ENCODE peak calls at places on chromosomes 4 and X, in nine cellular contexts. One of them, this sample, is unnamed.
A peak's percentile ranks its signal among the peaks of the same experiment; 100 is the strongest.

GRCh38 chr4:108596389-108596788 is 24.0 kb upstream of the RPL34 start:
- DNase-seq in ascending aorta: no peak
- DNase-seq in endothelial cell: no peak
- DNase-seq in neural crest cell: no peak
- DNase-seq in thoracic aorta: no peak
- DNase-seq in B cell: no peak
- DNase-seq in fibroblast of mammary gland: peak; percentile 63
- DNase-seq in hepatocyte: no peak
- DNase-seq in endodermal cell: no peak
- DNase-seq in this sample: no peak

GRCh38 chrX:16418650-16419049 is 231.3 kb upstream of the S100G start:
- DNase-seq in ascending aorta: no peak
- DNase-seq in endothelial cell: no peak
- DNase-seq in neural crest cell: no peak
- DNase-seq in thoracic aorta: no peak
- DNase-seq in B cell: no peak
- DNase-seq in fibroblast of mammary gland: no peak
- DNase-seq in hepatocyte: no peak
- DNase-seq in endodermal cell: no peak
- DNase-seq in this sample: no peak

GRCh38 chr4:6946497-6946896 is 36.9 kb downstream of the TBC1D14 start:
- DNase-seq in ascending aorta: no peak
- DNase-seq in endothelial cell: no peak
- DNase-seq in neural crest cell: no peak
- DNase-seq in thoracic aorta: no peak
- DNase-seq in B cell: no peak
- DNase-seq in fibroblast of mammary gland: no peak
- DNase-seq in hepatocyte: no peak
- DNase-seq in endodermal cell: no peak
- DNase-seq in this sample: no peak

GRCh38 chr4:173334891-173335754 is 965 bp upstream of the HMGB2 start:
- DNase-seq in ascending aorta: peak; percentile 16
- DNase-seq in endothelial cell: peak; percentile 76
- DNase-seq in neural crest cell: peak; percentile 66
- DNase-seq in thoracic aorta: peak; percentile 7
- DNase-seq in B cell: peak; percentile 46
- DNase-seq in fibroblast of mammary gland: peak; percentile 84
- DNase-seq in hepatocyte: peak; percentile 84
- DNase-seq in endodermal cell: peak; percentile 95
- DNase-seq in this sample: no peak

GRCh38 chr4:183738081-183738673 is 79.1 kb downstream of the TRAPPC11 start:
- DNase-seq in ascending aorta: no peak
- DNase-seq in endothelial cell: no peak
- DNase-seq in neural crest cell: no peak
- DNase-seq in thoracic aorta: no peak
- DNase-seq in B cell: no peak
- DNase-seq in fibroblast of mammary gland: peak; percentile 68
- DNase-seq in hepatocyte: no peak
- DNase-seq in endodermal cell: no peak
- DNase-seq in this sample: no peak

GRCh38 chr4:176001171-176002006 is 64.3 kb upstream of the WDR17 start:
- DNase-seq in ascending aorta: no peak
- DNase-seq in endothelial cell: peak; percentile 57
- DNase-seq in neural crest cell: peak; percentile 72
- DNase-seq in thoracic aorta: no peak
- DNase-seq in B cell: no peak
- DNase-seq in fibroblast of mammary gland: peak; percentile 20
- DNase-seq in hepatocyte: peak; percentile 45
- DNase-seq in endodermal cell: peak; percentile 94
- DNase-seq in this sample: no peak

GRCh38 chrX:72245461-72246089 is 6.7 kb upstream of the ERCC6L start:
- DNase-seq in ascending aorta: no peak
- DNase-seq in endothelial cell: peak; percentile 62
- DNase-seq in neural crest cell: peak; percentile 60
- DNase-seq in thoracic aorta: no peak
- DNase-seq in B cell: peak; percentile 57
- DNase-seq in fibroblast of mammary gland: peak; percentile 75
- DNase-seq in hepatocyte: peak; percentile 56
- DNase-seq in endodermal cell: peak; percentile 90
- DNase-seq in this sample: no peak

GRCh38 chr4:189787216-189788031 is 153.2 kb upstream of the FRG1 start:
- DNase-seq in ascending aorta: no peak
- DNase-seq in endothelial cell: no peak
- DNase-seq in neural crest cell: no peak
- DNase-seq in thoracic aorta: no peak
- DNase-seq in B cell: no peak
- DNase-seq in fibroblast of mammary gland: no peak
- DNase-seq in hepatocyte: no peak
- DNase-seq in endodermal cell: no peak
- DNase-seq in this sample: no peak

GRCh38 chr4:73442275-73442674 is 6.3 kb downstream of the AFP start:
- DNase-seq in ascending aorta: no peak
- DNase-seq in endothelial cell: no peak
- DNase-seq in neural crest cell: no peak
- DNase-seq in thoracic aorta: no peak
- DNase-seq in B cell: no peak
- DNase-seq in fibroblast of mammary gland: peak; percentile 3
- DNase-seq in hepatocyte: no peak
- DNase-seq in endodermal cell: no peak
- DNase-seq in this sample: no peak

GRCh38 chr4:151418385-151418784 is 9.4 kb downstream of the FHIP1A start:
- DNase-seq in ascending aorta: no peak
- DNase-seq in endothelial cell: no peak
- DNase-seq in neural crest cell: no peak
- DNase-seq in thoracic aorta: no peak
- DNase-seq in B cell: no peak
- DNase-seq in fibroblast of mammary gland: peak; percentile 88
- DNase-seq in hepatocyte: peak; percentile 66
- DNase-seq in endodermal cell: no peak
- DNase-seq in this sample: no peak

GRCh38 chr4:184444215-184444952 is 30.0 kb downstream of the IRF2 start:
- DNase-seq in ascending aorta: no peak
- DNase-seq in endothelial cell: no peak
- DNase-seq in neural crest cell: no peak
- DNase-seq in thoracic aorta: no peak
- DNase-seq in B cell: no peak
- DNase-seq in fibroblast of mammary gland: no peak
- DNase-seq in hepatocyte: no peak
- DNase-seq in endodermal cell: no peak
- DNase-seq in this sample: no peak

GRCh38 chr4:92101609-92102231 is 202.0 kb upstream of the GRID2 start:
- DNase-seq in ascending aorta: no peak
- DNase-seq in endothelial cell: no peak
- DNase-seq in neural crest cell: no peak
- DNase-seq in thoracic aorta: no peak
- DNase-seq in B cell: no peak
- DNase-seq in fibroblast of mammary gland: peak; percentile 47
- DNase-seq in hepatocyte: no peak
- DNase-seq in endodermal cell: no peak
- DNase-seq in this sample: no peak

GRCh38 chr4:88251914-88252313 is 32.4 kb downstream of the PPM1K start:
- DNase-seq in ascending aorta: no peak
- DNase-seq in endothelial cell: no peak
- DNase-seq in neural crest cell: no peak
- DNase-seq in thoracic aorta: no peak
- DNase-seq in B cell: no peak
- DNase-seq in fibroblast of mammary gland: no peak
- DNase-seq in hepatocyte: no peak
- DNase-seq in endodermal cell: no peak
- DNase-seq in this sample: no peak

GRCh38 chrX:49166914-49167739 is 4.6 kb downstream of the MAGIX start:
- DNase-seq in ascending aorta: peak; percentile 76
- DNase-seq in endothelial cell: no peak
- DNase-seq in neural crest cell: no peak
- DNase-seq in thoracic aorta: peak; percentile 47
- DNase-seq in B cell: peak; percentile 70
- DNase-seq in fibroblast of mammary gland: peak; percentile 45
- DNase-seq in hepatocyte: peak; percentile 56
- DNase-seq in endodermal cell: peak; percentile 53
- DNase-seq in this sample: no peak

GRCh38 chr4:182642831-182643230 is 274.4 kb downstream of the DCTD start:
- DNase-seq in ascending aorta: no peak
- DNase-seq in endothelial cell: no peak
- DNase-seq in neural crest cell: no peak
- DNase-seq in thoracic aorta: no peak
- DNase-seq in B cell: no peak
- DNase-seq in fibroblast of mammary gland: peak; percentile 57
- DNase-seq in hepatocyte: no peak
- DNase-seq in endodermal cell: no peak
- DNase-seq in this sample: no peak

GRCh38 chrX:12779534-12779933 is 11.7 kb upstream of the PRPS2 start:
- DNase-seq in ascending aorta: no peak
- DNase-seq in endothelial cell: no peak
- DNase-seq in neural crest cell: no peak
- DNase-seq in thoracic aorta: no peak
- DNase-seq in B cell: no peak
- DNase-seq in fibroblast of mammary gland: no peak
- DNase-seq in hepatocyte: peak; percentile 58
- DNase-seq in endodermal cell: no peak
- DNase-seq in this sample: no peak

GRCh38 chr4:70518716-70519115 is 347 bp downstream of the AMTN start:
- DNase-seq in ascending aorta: no peak
- DNase-seq in endothelial cell: no peak
- DNase-seq in neural crest cell: no peak
- DNase-seq in thoracic aorta: no peak
- DNase-seq in B cell: no peak
- DNase-seq in fibroblast of mammary gland: no peak
- DNase-seq in hepatocyte: no peak
- DNase-seq in endodermal cell: no peak
- DNase-seq in this sample: no peak

GRCh38 chrX:153642313-153642654 is 4.7 kb upstream of the DUSP9 start:
- DNase-seq in ascending aorta: no peak
- DNase-seq in endothelial cell: no peak
- DNase-seq in neural crest cell: no peak
- DNase-seq in thoracic aorta: no peak
- DNase-seq in B cell: peak; percentile 73
- DNase-seq in fibroblast of mammary gland: no peak
- DNase-seq in hepatocyte: peak; percentile 39
- DNase-seq in endodermal cell: peak; percentile 66
- DNase-seq in this sample: peak; percentile 73

GRCh38 chr4:7847206-7847605 is 92.5 kb downstream of the AFAP1 start:
- DNase-seq in ascending aorta: no peak
- DNase-seq in endothelial cell: no peak
- DNase-seq in neural crest cell: no peak
- DNase-seq in thoracic aorta: no peak
- DNase-seq in B cell: no peak
- DNase-seq in fibroblast of mammary gland: no peak
- DNase-seq in hepatocyte: no peak
- DNase-seq in endodermal cell: no peak
- DNase-seq in this sample: no peak

GRCh38 chrX:107449490-107450175 is at the start of gene FRMPD3:
- DNase-seq in ascending aorta: no peak
- DNase-seq in endothelial cell: no peak
- DNase-seq in neural crest cell: no peak
- DNase-seq in thoracic aorta: no peak
- DNase-seq in B cell: peak; percentile 60
- DNase-seq in fibroblast of mammary gland: no peak
- DNase-seq in hepatocyte: peak; percentile 26
- DNase-seq in endodermal cell: peak; percentile 71
- DNase-seq in this sample: no peak

GRCh38 chr4:160848901-160849735 is 1314.7 kb downstream of the FSTL5 start:
- DNase-seq in ascending aorta: no peak
- DNase-seq in endothelial cell: no peak
- DNase-seq in neural crest cell: no peak
- DNase-seq in thoracic aorta: no peak
- DNase-seq in B cell: no peak
- DNase-seq in fibroblast of mammary gland: no peak
- DNase-seq in hepatocyte: peak; percentile 23
- DNase-seq in endodermal cell: peak; percentile 57
- DNase-seq in this sample: no peak

DNA sequence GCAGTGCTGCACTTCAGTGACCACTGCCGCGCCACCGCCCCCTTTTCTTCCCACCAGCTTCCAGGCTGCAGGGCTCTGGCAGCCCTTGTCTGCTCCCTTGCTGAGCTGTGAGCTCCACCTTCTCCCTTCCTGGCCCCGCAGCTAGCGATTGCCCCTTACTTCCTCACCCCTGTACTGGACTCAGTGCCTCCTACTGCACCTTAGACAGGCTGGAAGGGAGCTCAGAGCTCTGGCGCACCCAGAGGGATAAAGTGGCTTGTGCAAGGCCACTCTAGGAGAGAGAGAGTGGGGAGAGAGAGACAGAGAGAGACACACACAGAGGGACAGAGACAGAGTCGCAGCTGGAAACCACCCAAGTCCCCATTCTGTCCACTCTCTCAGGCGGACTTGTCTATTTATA is 6.0 kb downstream of the RASL11B start:
- DNase-seq in ascending aorta: no peak
- DNase-seq in endothelial cell: no peak
- DNase-seq in neural crest cell: no peak
- DNase-seq in thoracic aorta: no peak
- DNase-seq in B cell: no peak
- DNase-seq in fibroblast of mammary gland: no peak
- DNase-seq in hepatocyte: peak; percentile 46
- DNase-seq in endodermal cell: peak; percentile 85
- DNase-seq in this sample: no peak
- TF ChIP-seq CTCF in ascending aorta: no peak
- TF ChIP-seq CTCF in endothelial cell: no peak
- TF ChIP-seq CTCF in neural crest cell: no peak
- TF ChIP-seq CTCF in thoracic aorta: no peak
- TF ChIP-seq CTCF in B cell: no peak
- TF ChIP-seq CTCF in fibroblast of mammary gland: no peak
- TF ChIP-seq CTCF in hepatocyte: no peak
- TF ChIP-seq CTCF in endodermal cell: peak; percentile 48
- TF ChIP-seq CTCF in this sample: peak; percentile 27

GRCh38 chr4:15149842-15150592 is 147.7 kb downstream of the CPEB2 start:
- DNase-seq in ascending aorta: peak; percentile 21
- DNase-seq in endothelial cell: peak; percentile 27
- DNase-seq in neural crest cell: peak; percentile 52
- DNase-seq in thoracic aorta: peak; percentile 39
- DNase-seq in B cell: no peak
- DNase-seq in fibroblast of mammary gland: peak; percentile 76
- DNase-seq in hepatocyte: peak; percentile 82
- DNase-seq in endodermal cell: peak; percentile 92
- DNase-seq in this sample: no peak
- TF ChIP-seq CTCF in ascending aorta: no peak
- TF ChIP-seq CTCF in endothelial cell: no peak
- TF ChIP-seq CTCF in neural crest cell: no peak
- TF ChIP-seq CTCF in thoracic aorta: peak; percentile 38
- TF ChIP-seq CTCF in B cell: no peak
- TF ChIP-seq CTCF in fibroblast of mammary gland: no peak
- TF ChIP-seq CTCF in hepatocyte: peak; percentile 10
- TF ChIP-seq CTCF in endodermal cell: no peak
- TF ChIP-seq CTCF in this sample: peak; percentile 62

GRCh38 chrX:413322-414201 is 26.9 kb upstream of the PPP2R3B start:
- DNase-seq in ascending aorta: no peak
- DNase-seq in endothelial cell: peak; percentile 30
- DNase-seq in neural crest cell: peak; percentile 20
- DNase-seq in thoracic aorta: no peak
- DNase-seq in B cell: no peak
- DNase-seq in fibroblast of mammary gland: no peak
- DNase-seq in hepatocyte: no peak
- DNase-seq in endodermal cell: peak; percentile 87
- DNase-seq in this sample: peak; percentile 81
- TF ChIP-seq CTCF in ascending aorta: no peak
- TF ChIP-seq CTCF in endothelial cell: no peak
- TF ChIP-seq CTCF in neural crest cell: no peak
- TF ChIP-seq CTCF in thoracic aorta: peak; percentile 36
- TF ChIP-seq CTCF in B cell: no peak
- TF ChIP-seq CTCF in fibroblast of mammary gland: no peak
- TF ChIP-seq CTCF in hepatocyte: no peak
- TF ChIP-seq CTCF in endodermal cell: peak; percentile 56
- TF ChIP-seq CTCF in this sample: peak; percentile 72

GRCh38 chr4:169005453-169006099 is 4.5 kb downstream of the CBR4 start:
- DNase-seq in ascending aorta: no peak
- DNase-seq in endothelial cell: no peak
- DNase-seq in neural crest cell: no peak
- DNase-seq in thoracic aorta: no peak
- DNase-seq in B cell: no peak
- DNase-seq in fibroblast of mammary gland: peak; percentile 41
- DNase-seq in hepatocyte: peak; percentile 19
- DNase-seq in endodermal cell: no peak
- DNase-seq in this sample: no peak
- TF ChIP-seq CTCF in ascending aorta: no peak
- TF ChIP-seq CTCF in endothelial cell: peak; percentile 23
- TF ChIP-seq CTCF in neural crest cell: peak; percentile 71
- TF ChIP-seq CTCF in thoracic aorta: peak; percentile 31
- TF ChIP-seq CTCF in B cell: peak; percentile 34
- TF ChIP-seq CTCF in fibroblast of mammary gland: peak; percentile 49
- TF ChIP-seq CTCF in hepatocyte: peak; percentile 55
- TF ChIP-seq CTCF in endodermal cell: peak; percentile 80
- TF ChIP-seq CTCF in this sample: peak; percentile 82

This sample was measured in chondrocyte.